ENCODE peak calls at places on chromosomes 11 and 22, in five cellular contexts. One of them, this sample, is unnamed.

GRCh38 chr11:133663135-133663534 is 130.8 kb upstream of the OPCML start:
- DNase-seq in mammary epithelial cell: no peak
- DNase-seq in fibroblast of lung: no peak
- DNase-seq in osteocyte: no peak
- DNase-seq in right atrium auricular region: no peak
- DNase-seq in this sample: peak; percentile 2

GRCh38 chr11:83791557-83791956 is 505.4 kb upstream of the CCDC90B start:
- DNase-seq in mammary epithelial cell: no peak
- DNase-seq in fibroblast of lung: no peak
- DNase-seq in osteocyte: no peak
- DNase-seq in right atrium auricular region: no peak
- DNase-seq in this sample: no peak

GRCh38 chr22:41976961-41977566 is 7.8 kb downstream of the SEPTIN3 start:
- DNase-seq in mammary epithelial cell: no peak
- DNase-seq in fibroblast of lung: no peak
- DNase-seq in osteocyte: no peak
- DNase-seq in right atrium auricular region: no peak
- DNase-seq in this sample: no peak

GRCh38 chr22:44891791-44892190 is 118.0 kb downstream of the PHF21B start:
- DNase-seq in mammary epithelial cell: no peak
- DNase-seq in fibroblast of lung: no peak
- DNase-seq in osteocyte: no peak
- DNase-seq in right atrium auricular region: no peak
- DNase-seq in this sample: no peak

GRCh38 chr22:35882226-35883027 is 146.2 kb downstream of the RBFOX2 start:
- DNase-seq in mammary epithelial cell: no peak
- DNase-seq in fibroblast of lung: peak; percentile 59
- DNase-seq in osteocyte: no peak
- DNase-seq in right atrium auricular region: no peak
- DNase-seq in this sample: no peak

GRCh38 chr11:109970516-109971183 is 122.5 kb upstream of the ZC3H12C start:
- DNase-seq in mammary epithelial cell: peak; percentile 20
- DNase-seq in fibroblast of lung: no peak
- DNase-seq in osteocyte: no peak
- DNase-seq in right atrium auricular region: no peak
- DNase-seq in this sample: no peak

GRCh38 chr22:48856308-48856615 is 971.4 kb downstream of the BRD1 start:
- DNase-seq in mammary epithelial cell: no peak
- DNase-seq in fibroblast of lung: no peak
- DNase-seq in osteocyte: peak; percentile 75
- DNase-seq in right atrium auricular region: no peak
- DNase-seq in this sample: peak; percentile 47

GRCh38 chr11:7592706-7593105 is 78.9 kb downstream of the PPFIBP2 start:
- DNase-seq in mammary epithelial cell: peak; percentile 95
- DNase-seq in fibroblast of lung: no peak
- DNase-seq in osteocyte: no peak
- DNase-seq in right atrium auricular region: peak; percentile 73
- DNase-seq in this sample: no peak

GRCh38 chr11:28169816-28170215 is 61.6 kb downstream of the METTL15 start:
- DNase-seq in mammary epithelial cell: peak; percentile 2
- DNase-seq in fibroblast of lung: peak; percentile 66
- DNase-seq in osteocyte: no peak
- DNase-seq in right atrium auricular region: no peak
- DNase-seq in this sample: no peak

GRCh38 chr11:45651156-45651555 is 14.3 kb downstream of the CHST1 start:
- DNase-seq in mammary epithelial cell: no peak
- DNase-seq in fibroblast of lung: no peak
- DNase-seq in osteocyte: peak; percentile 74
- DNase-seq in right atrium auricular region: peak; percentile 44
- DNase-seq in this sample: no peak

GRCh38 chr11:110713469-110713776 is 1.2 kb upstream of the ARHGAP20 start:
- DNase-seq in mammary epithelial cell: no peak
- DNase-seq in fibroblast of lung: no peak
- DNase-seq in osteocyte: no peak
- DNase-seq in right atrium auricular region: no peak
- DNase-seq in this sample: no peak

GRCh38 chr11:5541427-5541826 is 6.9 kb downstream of the OR52H1 start:
- DNase-seq in mammary epithelial cell: no peak
- DNase-seq in fibroblast of lung: no peak
- DNase-seq in osteocyte: no peak
- DNase-seq in right atrium auricular region: no peak
- DNase-seq in this sample: no peak

GRCh38 chr22:50531546-50532352 is 1.9 kb upstream of the TYMP start:
- DNase-seq in mammary epithelial cell: no peak
- DNase-seq in fibroblast of lung: peak; percentile 54
- DNase-seq in osteocyte: peak; percentile 86
- DNase-seq in right atrium auricular region: peak; percentile 86
- DNase-seq in this sample: no peak

GRCh38 chr22:44074286-44074984 is 50.3 kb downstream of the PARVB start:
- DNase-seq in mammary epithelial cell: no peak
- DNase-seq in fibroblast of lung: no peak
- DNase-seq in osteocyte: no peak
- DNase-seq in right atrium auricular region: no peak
- DNase-seq in this sample: no peak

GRCh38 chr22:32684822-32685187 is 116.7 kb upstream of the TIMP3 start:
- DNase-seq in mammary epithelial cell: no peak
- DNase-seq in fibroblast of lung: peak; percentile 63
- DNase-seq in osteocyte: no peak
- DNase-seq in right atrium auricular region: no peak
- DNase-seq in this sample: no peak

GRCh38 chr11:68436985-68437926 is 23.3 kb upstream of the PPP6R3 start:
- DNase-seq in mammary epithelial cell: peak; percentile 75
- DNase-seq in fibroblast of lung: peak; percentile 76
- DNase-seq in osteocyte: no peak
- DNase-seq in right atrium auricular region: peak; percentile 80
- DNase-seq in this sample: peak; percentile 65

GRCh38 chr11:17684550-17684949 is 34.8 kb upstream of the MYOD1 start:
- DNase-seq in mammary epithelial cell: no peak
- DNase-seq in fibroblast of lung: no peak
- DNase-seq in osteocyte: no peak
- DNase-seq in right atrium auricular region: no peak
- DNase-seq in this sample: peak; percentile 8

GRCh38 chr11:762421-763072 is 14.7 kb downstream of the GATD1 start:
- DNase-seq in mammary epithelial cell: peak; percentile 87
- DNase-seq in fibroblast of lung: peak; percentile 78
- DNase-seq in osteocyte: no peak
- DNase-seq in right atrium auricular region: no peak
- DNase-seq in this sample: no peak

GRCh38 chr11:25794804-25795203 is 537.1 kb upstream of the ANO3 start:
- DNase-seq in mammary epithelial cell: no peak
- DNase-seq in fibroblast of lung: no peak
- DNase-seq in osteocyte: no peak
- DNase-seq in right atrium auricular region: no peak
- DNase-seq in this sample: no peak

GRCh38 chr11:64074239-64074638 is 38.5 kb downstream of the FLRT1 start:
- DNase-seq in mammary epithelial cell: peak; percentile 10
- DNase-seq in fibroblast of lung: no peak
- DNase-seq in osteocyte: no peak
- DNase-seq in right atrium auricular region: no peak
- DNase-seq in this sample: no peak

GRCh38 chr22:42633013-42633412 is 7.4 kb downstream of the ATP5MGL start:
- DNase-seq in mammary epithelial cell: no peak
- DNase-seq in fibroblast of lung: no peak
- DNase-seq in osteocyte: no peak
- DNase-seq in right atrium auricular region: no peak
- DNase-seq in this sample: no peak

GRCh38 chr11:120024046-120024445 is 113.9 kb downstream of the TRIM29 start:
- DNase-seq in mammary epithelial cell: no peak
- DNase-seq in fibroblast of lung: no peak
- DNase-seq in osteocyte: peak; percentile 57
- DNase-seq in right atrium auricular region: no peak
- DNase-seq in this sample: peak; percentile 34

GRCh38 chr11:42960521-42961088 is 351.2 kb upstream of the API5 start:
- DNase-seq in mammary epithelial cell: no peak
- DNase-seq in fibroblast of lung: no peak
- DNase-seq in osteocyte: no peak
- DNase-seq in right atrium auricular region: no peak
- DNase-seq in this sample: no peak

GRCh38 chr22:48433647-48434046 is 1394.0 kb downstream of the BRD1 start:
- DNase-seq in mammary epithelial cell: no peak
- DNase-seq in fibroblast of lung: no peak
- DNase-seq in osteocyte: no peak
- DNase-seq in right atrium auricular region: no peak
- DNase-seq in this sample: no peak

GRCh38 chr22:38872831-38873248 is 824 bp upstream of the CBX6 start:
- DNase-seq in mammary epithelial cell: no peak
- DNase-seq in fibroblast of lung: peak; percentile 49
- DNase-seq in osteocyte: peak; percentile 86
- DNase-seq in right atrium auricular region: peak; percentile 73
- DNase-seq in this sample: no peak

DNA sequence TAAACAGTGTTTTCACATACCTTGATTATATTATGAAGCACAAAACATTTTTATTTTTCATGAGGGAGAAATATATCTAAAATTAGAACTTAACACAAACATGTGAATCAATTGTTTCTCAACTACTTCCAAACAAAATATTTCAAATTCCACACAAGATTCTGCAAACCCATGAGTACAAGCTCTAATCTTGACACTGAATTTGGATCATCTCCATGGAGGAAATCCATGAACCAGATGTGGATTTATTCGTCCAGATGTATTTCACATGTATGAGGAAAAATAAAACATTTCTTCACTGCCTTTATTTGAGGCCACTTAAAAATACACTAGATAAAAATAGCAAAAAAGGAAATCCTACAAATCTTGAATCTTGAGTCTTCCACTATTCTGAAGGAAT is 184.2 kb downstream of the SBF2 start:
- DNase-seq in mammary epithelial cell: no peak
- DNase-seq in fibroblast of lung: peak; percentile 67
- DNase-seq in osteocyte: no peak
- DNase-seq in right atrium auricular region: no peak
- DNase-seq in this sample: no peak
- TF ChIP-seq CTCF in mammary epithelial cell: no peak
- TF ChIP-seq CTCF in fibroblast of lung: no peak
- TF ChIP-seq CTCF in osteocyte: no peak
- TF ChIP-seq CTCF in right atrium auricular region: no peak
- TF ChIP-seq CTCF in this sample: no peak

GRCh38 chr11:130457909-130458729 is 9.7 kb downstream of the ADAMTS15 start:
- DNase-seq in mammary epithelial cell: peak; percentile 35
- DNase-seq in fibroblast of lung: no peak
- DNase-seq in osteocyte: no peak
- DNase-seq in right atrium auricular region: no peak
- DNase-seq in this sample: no peak
- TF ChIP-seq CTCF in mammary epithelial cell: no peak
- TF ChIP-seq CTCF in fibroblast of lung: peak; percentile 4
- TF ChIP-seq CTCF in osteocyte: no peak
- TF ChIP-seq CTCF in right atrium auricular region: no peak
- TF ChIP-seq CTCF in this sample: no peak

GRCh38 chr22:46764140-46764680 is 1.8 kb downstream of the TBC1D22A start:
- DNase-seq in mammary epithelial cell: no peak
- DNase-seq in fibroblast of lung: no peak
- DNase-seq in osteocyte: no peak
- DNase-seq in right atrium auricular region: no peak
- DNase-seq in this sample: no peak

GRCh38 chr22:46761539-46762237 is 762 bp upstream of the TBC1D22A start:
- DNase-seq in mammary epithelial cell: no peak
- DNase-seq in fibroblast of lung: no peak
- DNase-seq in osteocyte: no peak
- DNase-seq in right atrium auricular region: no peak
- DNase-seq in this sample: no peak

GRCh38 chr22:46764779-46765485 is 2.5 kb downstream of the TBC1D22A start:
- DNase-seq in mammary epithelial cell: no peak
- DNase-seq in fibroblast of lung: no peak
- DNase-seq in osteocyte: no peak
- DNase-seq in right atrium auricular region: no peak
- DNase-seq in this sample: no peak

GRCh38 chr22:46762238-46763050 is at the start of gene TBC1D22A:
- DNase-seq in mammary epithelial cell: peak; percentile 88
- DNase-seq in fibroblast of lung: peak; percentile 93
- DNase-seq in osteocyte: peak; percentile 97
- DNase-seq in right atrium auricular region: peak; percentile 96
- DNase-seq in this sample: peak; percentile 94

GRCh38 chr22:46763051-46763705 is 728 bp downstream of the TBC1D22A start:
- DNase-seq in mammary epithelial cell: no peak
- DNase-seq in fibroblast of lung: no peak
- DNase-seq in osteocyte: no peak
- DNase-seq in right atrium auricular region: peak; percentile 90
- DNase-seq in this sample: no peak
- TF ChIP-seq CTCF in mammary epithelial cell: no peak
- TF ChIP-seq CTCF in fibroblast of lung: no peak
- TF ChIP-seq CTCF in osteocyte: no peak
- TF ChIP-seq CTCF in right atrium auricular region: no peak
- TF ChIP-seq CTCF in this sample: no peak

GRCh38 chr11:126573325-126574076 is 218.0 kb downstream of the ST3GAL4 start:
- DNase-seq in mammary epithelial cell: no peak
- DNase-seq in fibroblast of lung: no peak
- DNase-seq in osteocyte: no peak
- DNase-seq in right atrium auricular region: no peak
- DNase-seq in this sample: no peak
- TF ChIP-seq CTCF in mammary epithelial cell: no peak
- TF ChIP-seq CTCF in fibroblast of lung: no peak
- TF ChIP-seq CTCF in osteocyte: no peak
- TF ChIP-seq CTCF in right atrium auricular region: no peak
- TF ChIP-seq CTCF in this sample: peak; percentile 60

DNA sequence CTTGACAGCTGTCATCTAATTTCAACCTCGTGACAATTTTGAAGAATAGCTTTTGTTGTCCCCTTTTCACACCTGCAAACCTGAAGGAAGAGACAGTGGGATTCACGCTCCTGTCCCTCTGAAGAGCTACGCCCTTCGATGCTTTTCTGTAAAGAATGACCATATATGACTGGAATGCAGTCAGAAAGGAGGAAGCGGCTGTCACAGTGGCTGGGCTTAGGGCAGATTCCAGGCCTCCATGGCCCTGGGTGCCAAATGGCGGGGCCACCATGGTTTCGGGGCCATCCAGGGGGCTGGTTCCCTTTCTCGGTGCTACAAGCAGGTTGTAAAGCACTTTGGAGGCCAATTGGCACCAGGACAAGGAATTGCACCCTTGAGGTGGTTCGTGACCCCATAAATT is 22.2 kb upstream of the FGF19 start:
- DNase-seq in mammary epithelial cell: no peak
- DNase-seq in fibroblast of lung: no peak
- DNase-seq in osteocyte: no peak
- DNase-seq in right atrium auricular region: no peak
- DNase-seq in this sample: no peak
- TF ChIP-seq CTCF in mammary epithelial cell: no peak
- TF ChIP-seq CTCF in fibroblast of lung: no peak
- TF ChIP-seq CTCF in osteocyte: no peak
- TF ChIP-seq CTCF in right atrium auricular region: no peak
- TF ChIP-seq CTCF in this sample: no peak

GRCh38 chr11:72075109-72075508 is 5.2 kb downstream of the NUMA1 start:
- DNase-seq in mammary epithelial cell: no peak
- DNase-seq in fibroblast of lung: no peak
- DNase-seq in osteocyte: no peak
- DNase-seq in right atrium auricular region: no peak
- DNase-seq in this sample: no peak
- TF ChIP-seq CTCF in mammary epithelial cell: no peak
- TF ChIP-seq CTCF in fibroblast of lung: no peak
- TF ChIP-seq CTCF in osteocyte: no peak
- TF ChIP-seq CTCF in right atrium auricular region: no peak
- TF ChIP-seq CTCF in this sample: no peak

GRCh38 chr11:90669094-90669493 is 446.2 kb upstream of the CHORDC1 start:
- DNase-seq in mammary epithelial cell: no peak
- DNase-seq in fibroblast of lung: no peak
- DNase-seq in osteocyte: no peak
- DNase-seq in right atrium auricular region: no peak
- DNase-seq in this sample: no peak

GRCh38 chr11:90668502-90668901 is 445.7 kb upstream of the CHORDC1 start:
- DNase-seq in mammary epithelial cell: no peak
- DNase-seq in fibroblast of lung: no peak
- DNase-seq in osteocyte: no peak
- DNase-seq in right atrium auricular region: no peak
- DNase-seq in this sample: no peak
- TF ChIP-seq CTCF in mammary epithelial cell: no peak
- TF ChIP-seq CTCF in fibroblast of lung: no peak
- TF ChIP-seq CTCF in osteocyte: no peak
- TF ChIP-seq CTCF in right atrium auricular region: no peak
- TF ChIP-seq CTCF in this sample: no peak

This sample was measured in type B pancreatic cell.